ENCODE peak calls at places on chromosomes 7 and 10, in seven cellular contexts. One of them, this sample, is unnamed.

GRCh38 chr7:55438765-55439525 is 73.8 kb downstream of the LANCL2 start:
- DNase-seq in HuH-7.5: no peak
- DNase-seq in NCI-H1694: no peak
- DNase-seq in GM03348: no peak
- DNase-seq in hippocampal formation: no peak
- DNase-seq in memory B cell: no peak
- DNase-seq in activated CD8-positive, alpha-beta memory T cell treated with anti-CD3 and anti-CD28 coated beads, Interleukin-2, amount 50 U/mL, for 48 hours: no peak
- DNase-seq in this sample: no peak

GRCh38 chr7:127935847-127936376 is 95.3 kb downstream of the LRRC4 start:
- DNase-seq in HuH-7.5: no peak
- DNase-seq in NCI-H1694: no peak
- DNase-seq in GM03348: no peak
- DNase-seq in hippocampal formation: no peak
- DNase-seq in memory B cell: no peak
- DNase-seq in activated CD8-positive, alpha-beta memory T cell treated with anti-CD3 and anti-CD28 coated beads, Interleukin-2, amount 50 U/mL, for 48 hours: no peak
- DNase-seq in this sample: no peak

GRCh38 chr10:36349445-36350063 is 707.5 kb upstream of the FZD8 start:
- DNase-seq in HuH-7.5: no peak
- DNase-seq in NCI-H1694: no peak
- DNase-seq in GM03348: peak
- DNase-seq in hippocampal formation: no peak
- DNase-seq in memory B cell: no peak
- DNase-seq in activated CD8-positive, alpha-beta memory T cell treated with anti-CD3 and anti-CD28 coated beads, Interleukin-2, amount 50 U/mL, for 48 hours: no peak
- DNase-seq in this sample: no peak

GRCh38 chr7:27482219-27482618 is 180.5 kb downstream of the HIBADH start:
- DNase-seq in HuH-7.5: no peak
- DNase-seq in NCI-H1694: no peak
- DNase-seq in GM03348: no peak
- DNase-seq in hippocampal formation: no peak
- DNase-seq in memory B cell: no peak
- DNase-seq in activated CD8-positive, alpha-beta memory T cell treated with anti-CD3 and anti-CD28 coated beads, Interleukin-2, amount 50 U/mL, for 48 hours: no peak
- DNase-seq in this sample: no peak

GRCh38 chr7:111827863-111828504 is 265.7 kb upstream of the IMMP2L start:
- DNase-seq in HuH-7.5: no peak
- DNase-seq in NCI-H1694: no peak
- DNase-seq in GM03348: peak
- DNase-seq in hippocampal formation: no peak
- DNase-seq in memory B cell: no peak
- DNase-seq in activated CD8-positive, alpha-beta memory T cell treated with anti-CD3 and anti-CD28 coated beads, Interleukin-2, amount 50 U/mL, for 48 hours: no peak
- DNase-seq in this sample: no peak

GRCh38 chr10:122510326-122510725 is 49.0 kb downstream of the HTRA1 start:
- DNase-seq in HuH-7.5: no peak
- DNase-seq in NCI-H1694: no peak
- DNase-seq in GM03348: no peak
- DNase-seq in hippocampal formation: no peak
- DNase-seq in memory B cell: no peak
- DNase-seq in activated CD8-positive, alpha-beta memory T cell treated with anti-CD3 and anti-CD28 coated beads, Interleukin-2, amount 50 U/mL, for 48 hours: no peak
- DNase-seq in this sample: no peak

GRCh38 chr10:23694921-23695824 is 256.3 kb downstream of the OTUD1 start:
- DNase-seq in HuH-7.5: no peak
- DNase-seq in NCI-H1694: no peak
- DNase-seq in GM03348: peak
- DNase-seq in hippocampal formation: no peak
- DNase-seq in memory B cell: no peak
- DNase-seq in activated CD8-positive, alpha-beta memory T cell treated with anti-CD3 and anti-CD28 coated beads, Interleukin-2, amount 50 U/mL, for 48 hours: no peak
- DNase-seq in this sample: no peak

GRCh38 chr10:68208424-68209042 is 23.4 kb downstream of the ATOH7 start:
- DNase-seq in HuH-7.5: peak
- DNase-seq in NCI-H1694: no peak
- DNase-seq in GM03348: peak
- DNase-seq in hippocampal formation: peak
- DNase-seq in memory B cell: no peak
- DNase-seq in activated CD8-positive, alpha-beta memory T cell treated with anti-CD3 and anti-CD28 coated beads, Interleukin-2, amount 50 U/mL, for 48 hours: no peak
- DNase-seq in this sample: peak

GRCh38 chr7:46839651-46840050 is 742.3 kb downstream of the TNS3 start:
- DNase-seq in HuH-7.5: no peak
- DNase-seq in NCI-H1694: no peak
- DNase-seq in GM03348: no peak
- DNase-seq in hippocampal formation: no peak
- DNase-seq in memory B cell: no peak
- DNase-seq in activated CD8-positive, alpha-beta memory T cell treated with anti-CD3 and anti-CD28 coated beads, Interleukin-2, amount 50 U/mL, for 48 hours: no peak
- DNase-seq in this sample: no peak

GRCh38 chr10:59181668-59182067 is 5.2 kb downstream of the PHYHIPL start:
- DNase-seq in HuH-7.5: peak
- DNase-seq in NCI-H1694: peak
- DNase-seq in GM03348: peak
- DNase-seq in hippocampal formation: peak
- DNase-seq in memory B cell: no peak
- DNase-seq in activated CD8-positive, alpha-beta memory T cell treated with anti-CD3 and anti-CD28 coated beads, Interleukin-2, amount 50 U/mL, for 48 hours: no peak
- DNase-seq in this sample: peak

GRCh38 chr7:33904680-33905388 is 505 bp upstream of the BMPER start:
- DNase-seq in HuH-7.5: peak
- DNase-seq in NCI-H1694: no peak
- DNase-seq in GM03348: peak
- DNase-seq in hippocampal formation: peak
- DNase-seq in memory B cell: peak
- DNase-seq in activated CD8-positive, alpha-beta memory T cell treated with anti-CD3 and anti-CD28 coated beads, Interleukin-2, amount 50 U/mL, for 48 hours: peak
- DNase-seq in this sample: peak

GRCh38 chr10:52762088-52762487 is 10.5 kb downstream of the MBL2 start:
- DNase-seq in HuH-7.5: no peak
- DNase-seq in NCI-H1694: no peak
- DNase-seq in GM03348: no peak
- DNase-seq in hippocampal formation: no peak
- DNase-seq in memory B cell: no peak
- DNase-seq in activated CD8-positive, alpha-beta memory T cell treated with anti-CD3 and anti-CD28 coated beads, Interleukin-2, amount 50 U/mL, for 48 hours: no peak
- DNase-seq in this sample: no peak

GRCh38 chr7:3650844-3651243 is 349.8 kb downstream of the SDK1 start:
- DNase-seq in HuH-7.5: no peak
- DNase-seq in NCI-H1694: no peak
- DNase-seq in GM03348: no peak
- DNase-seq in hippocampal formation: no peak
- DNase-seq in memory B cell: no peak
- DNase-seq in activated CD8-positive, alpha-beta memory T cell treated with anti-CD3 and anti-CD28 coated beads, Interleukin-2, amount 50 U/mL, for 48 hours: no peak
- DNase-seq in this sample: no peak

GRCh38 chr10:130466271-130466997 is 330.2 kb downstream of the GLRX3 start:
- DNase-seq in HuH-7.5: no peak
- DNase-seq in NCI-H1694: no peak
- DNase-seq in GM03348: no peak
- DNase-seq in hippocampal formation: no peak
- DNase-seq in memory B cell: no peak
- DNase-seq in activated CD8-positive, alpha-beta memory T cell treated with anti-CD3 and anti-CD28 coated beads, Interleukin-2, amount 50 U/mL, for 48 hours: no peak
- DNase-seq in this sample: no peak

GRCh38 chr10:458466-458865 is 231.0 kb downstream of the DIP2C start:
- DNase-seq in HuH-7.5: no peak
- DNase-seq in NCI-H1694: no peak
- DNase-seq in GM03348: no peak
- DNase-seq in hippocampal formation: no peak
- DNase-seq in memory B cell: no peak
- DNase-seq in activated CD8-positive, alpha-beta memory T cell treated with anti-CD3 and anti-CD28 coated beads, Interleukin-2, amount 50 U/mL, for 48 hours: peak
- DNase-seq in this sample: no peak

GRCh38 chr7:30924624-30925023 is 13.0 kb downstream of the AQP1 start:
- DNase-seq in HuH-7.5: peak
- DNase-seq in NCI-H1694: no peak
- DNase-seq in GM03348: no peak
- DNase-seq in hippocampal formation: no peak
- DNase-seq in memory B cell: no peak
- DNase-seq in activated CD8-positive, alpha-beta memory T cell treated with anti-CD3 and anti-CD28 coated beads, Interleukin-2, amount 50 U/mL, for 48 hours: peak
- DNase-seq in this sample: no peak

GRCh38 chr10:1754506-1755177 is 17.3 kb upstream of the ADARB2 start:
- DNase-seq in HuH-7.5: no peak
- DNase-seq in NCI-H1694: no peak
- DNase-seq in GM03348: no peak
- DNase-seq in hippocampal formation: peak
- DNase-seq in memory B cell: no peak
- DNase-seq in activated CD8-positive, alpha-beta memory T cell treated with anti-CD3 and anti-CD28 coated beads, Interleukin-2, amount 50 U/mL, for 48 hours: no peak
- DNase-seq in this sample: no peak

This sample was measured in A549.